ENCODE peak calls at places on chromosomes 6 and 20, in five cellular contexts. L, W, T, U and D are unnamed samples.

GRCh38 chr20:46242390-46242789 is 65.9 kb downstream of the CDH22 start:
- DNase-seq in U (no peak), T (no peak), W (no peak), L (no peak), D (no peak)

GRCh38 chr6:162442675-162443074 is 284.9 kb downstream of the PRKN start:
- DNase-seq in T (no peak), L (no peak), U (no peak), W (no peak), D (no peak)

GRCh38 chr6:42047220-42047590 is 3.1 kb upstream of the TAF8 start:
- DNase-seq in U (no peak), L (no peak), T (no peak), W (no peak), D (no peak)

GRCh38 chr6:130185658-130186057 is 37.1 kb downstream of the SAMD3 start:
- DNase-seq in L (no peak), U (no peak), T (no peak), W (no peak), D (no peak)

GRCh38 chr6:36402481-36402880 is 15.0 kb upstream of the ETV7 start:
- DNase-seq in U (no peak), W (no peak), T (no peak), L (no peak), D (no peak)

GRCh38 chr20:63979221-63979548 is 257 bp downstream of the SAMD10 start:
- DNase-seq in U (no peak), L (no peak), W (no peak), T (no peak), D (peak; percentile 36)

GRCh38 chr20:39800111-39800510 is 838.0 kb downstream of the DHX35 start:
- DNase-seq in W (no peak), L (no peak), U (no peak), T (no peak), D (no peak)

GRCh38 chr20:53776858-53777257 is 183.2 kb upstream of the ZNF217 start:
- DNase-seq in L (no peak), W (no peak), T (no peak), U (no peak), D (no peak)

GRCh38 chr6:30107756-30108155 is 5.1 kb downstream of the TRIM31 start:
- DNase-seq in T (no peak), W (no peak), L (no peak), U (no peak), D (no peak)

GRCh38 chr20:49360242-49360968 is 82.5 kb upstream of the ZNFX1 start:
- DNase-seq in L (no peak), T (no peak), W (no peak), U (no peak), D (no peak)

GRCh38 chr20:63497138-63497945 is 1.5 kb downstream of the EEF1A2 start:
- DNase-seq in T (peak; percentile 64), W (peak; percentile 84), L (no peak), U (no peak), D (no peak)

GRCh38 chr6:44270526-44271405 is 516 bp downstream of the TMEM151B start:
- DNase-seq in W (peak; percentile 42), L (no peak), U (no peak), T (no peak), D (peak; percentile 44)

GRCh38 chr20:5714261-5715041 is 35.8 kb upstream of the SHLD1 start:
- DNase-seq in T (no peak), L (peak; percentile 55), U (peak; percentile 19), W (no peak), D (no peak)

GRCh38 chr6:85614780-85615179 is 21.1 kb upstream of the SNX14 start:
- DNase-seq in W (no peak), L (no peak), U (no peak), T (no peak), D (no peak)

GRCh38 chr6:43873806-43874714 is 104.0 kb downstream of the VEGFA start:
- DNase-seq in W (peak; percentile 7), U (no peak), L (no peak), T (no peak), D (no peak)

GRCh38 chr20:23658989-23659609 is 21.3 kb upstream of the CST3 start:
- DNase-seq in W (no peak), U (no peak), L (no peak), T (no peak), D (no peak)

GRCh38 chr6:117547688-117548621 is 54.4 kb downstream of the GOPC start:
- DNase-seq in W (peak; percentile 91), T (peak; percentile 77), U (peak; percentile 36), L (no peak), D (peak; percentile 52)

GRCh38 chr20:47574616-47575401 is 73.1 kb downstream of the NCOA3 start:
- DNase-seq in T (no peak), U (no peak), W (no peak), L (no peak), D (no peak)

GRCh38 chr6:105384004-105384403 is 18.9 kb downstream of the PREP start:
- DNase-seq in L (peak; percentile 72), T (no peak), W (no peak), U (no peak), D (no peak)

GRCh38 chr6:132830236-132830799 is 15.9 kb downstream of the RPS12 start:
- DNase-seq in L (no peak), U (no peak), W (no peak), T (no peak), D (no peak)

GRCh38 chr6:71579902-71580301 is 291.3 kb downstream of the OGFRL1 start:
- DNase-seq in T (no peak), W (no peak), L (no peak), U (no peak), D (no peak)

GRCh38 chr6:119347466-119348307 is 1.9 kb downstream of the MAN1A1 start:
- DNase-seq in U (peak; percentile 32), W (no peak), T (peak; percentile 17), L (no peak), D (peak; percentile 70)

GRCh38 chr6:36599791-36600209 is 5.6 kb downstream of the SRSF3 start:
- DNase-seq in U (no peak), T (no peak), W (peak; percentile 69), L (no peak), D (no peak)

GRCh38 chr6:39260953-39261352 is 31.7 kb upstream of the KCNK5 start:
- DNase-seq in L (no peak), W (no peak), T (no peak), U (no peak), D (peak; percentile 56)

GRCh38 chr6:28648878-28649375 is 123.2 kb downstream of the GPX5 start:
- DNase-seq in W (no peak), U (no peak), T (no peak), L (no peak), D (no peak)

GRCh38 chr6:79045966-79046365 is 32.1 kb downstream of the PHIP start:
- DNase-seq in L (no peak), T (no peak), U (no peak), W (no peak), D (no peak)

GRCh38 chr6:21732731-21733130 is 139.2 kb downstream of the SOX4 start:
- DNase-seq in W (no peak), L (no peak), T (no peak), U (no peak), D (no peak)
- H3K27ac ChIP-seq in W (no peak overlapping the region), L (no peak overlapping the region), T (no peak overlapping the region), U (no peak overlapping the region), D (no peak overlapping the region)

GRCh38 chr20:2088904-2089303 is 12.7 kb upstream of the STK35 start:
- DNase-seq in T (no peak), U (no peak), L (no peak), W (no peak), D (no peak)
- H3K27ac ChIP-seq in T (no peak overlapping the region), U (no peak overlapping the region), L (no peak overlapping the region), W (no peak overlapping the region), D (no peak overlapping the region)

GRCh38 chr6:113813207-113813606 is 43.9 kb upstream of the MARCKS start:
- DNase-seq in U (no peak), T (no peak), L (peak; percentile 37), W (no peak), D (no peak)
- H3K27ac ChIP-seq in U (no peak overlapping the region), T (no peak overlapping the region), L (no peak overlapping the region), W (no peak overlapping the region), D (no peak overlapping the region)

GRCh38 chr6:167649486-167649885 is 177.2 kb upstream of the AFDN start:
- DNase-seq in W (no peak), U (no peak), T (no peak), L (no peak), D (no peak)

GRCh38 chr6:167647333-167647732 is 179.4 kb upstream of the AFDN start:
- DNase-seq in T (no peak), W (no peak), L (no peak), U (no peak), D (no peak)

GRCh38 chr6:167645383-167645782 is 181.3 kb upstream of the AFDN start:
- DNase-seq in W (no peak), T (no peak), L (no peak), U (no peak), D (no peak)

GRCh38 chr6:167648506-167649278 is 178.0 kb upstream of the AFDN start:
- DNase-seq in T (no peak), W (no peak), L (no peak), U (no peak), D (no peak)

GRCh38 chr6:167647750-167648470 is 178.8 kb upstream of the AFDN start:
- DNase-seq in L (no peak), U (no peak), W (no peak), T (no peak), D (no peak)
- H3K27ac ChIP-seq in L (no peak overlapping the region), U (no peak overlapping the region), W (no peak overlapping the region), T (no peak overlapping the region), D (no peak overlapping the region)

GRCh38 chr20:33875055-33875454 is 63.9 kb downstream of the CHMP4B start:
- DNase-seq in U (no peak), T (no peak), L (no peak), W (peak; percentile 41), D (no peak)
- H3K27ac ChIP-seq in U (no peak overlapping the region), T (no peak overlapping the region), L (no peak overlapping the region), W (no peak overlapping the region), D (no peak overlapping the region)

DNA sequence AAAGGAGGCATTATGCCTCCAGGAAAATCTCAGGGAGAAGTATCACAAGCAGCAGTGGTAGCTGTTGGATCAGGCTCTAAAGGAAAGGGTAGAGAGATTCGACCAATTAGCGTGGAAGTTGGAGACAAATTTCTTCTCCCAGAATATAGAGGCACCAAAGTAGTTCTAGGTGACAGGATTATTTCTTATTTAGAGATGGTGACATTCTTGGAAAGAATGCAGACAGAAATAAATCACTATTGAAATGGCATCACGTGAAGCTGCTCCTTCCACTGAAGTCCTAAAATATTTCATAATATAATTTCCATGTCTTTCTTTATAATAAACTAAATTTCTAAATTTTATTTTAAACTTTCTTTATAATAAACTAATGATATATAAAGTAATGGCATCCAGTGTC is 117.5 kb downstream of the TCP11 start:
- DNase-seq in W (no peak), U (no peak), T (no peak), L (no peak), D (no peak)
- H3K27ac ChIP-seq in W (peak overlapping the region; percentile 60), U (no peak overlapping the region), T (peak overlapping the region; percentile 48), L (peak overlapping the region; percentile 47), D (no peak overlapping the region)